ENCODE peak calls at places on chromosome 11, in nine cellular contexts. R, U, A, Z, J, G, P, D and C are unnamed samples.

GRCh38 chr11:37504066-37504611 is 906.1 kb upstream of the RAG2 start:
- DNase-seq in R (peak; percentile 78), U (no peak), A (no peak), Z (no peak), J (no peak), G (no peak), P (peak; percentile 82), D (no peak), C (no peak)

GRCh38 chr11:65871811-65872548 is 620 bp downstream of the EFEMP2 start:
- DNase-seq in R (peak; percentile 47), U (no peak), A (no peak), Z (no peak), J (no peak), G (peak; percentile 70), P (peak; percentile 61), D (peak; percentile 77), C (no peak)

GRCh38 chr11:100574894-100575769 is 112.0 kb upstream of the ARHGAP42 start:
- DNase-seq in R (peak; percentile 61), U (no peak), A (no peak), Z (no peak), J (no peak), G (no peak), P (peak; percentile 39), D (no peak), C (no peak)

GRCh38 chr11:48034926-48035876 is 54.8 kb downstream of the PTPRJ start:
- DNase-seq in R (peak; percentile 55), U (peak; percentile 37), A (no peak), Z (no peak), J (no peak), G (no peak), P (no peak), D (peak; percentile 87), C (no peak)

GRCh38 chr11:100918551-100919500 is 210.8 kb downstream of the PGR start:
- DNase-seq in R (peak; percentile 35), U (peak; percentile 18), A (no peak), Z (no peak), J (no peak), G (no peak), P (no peak), D (no peak), C (no peak)

GRCh38 chr11:77547863-77548551 is 41.7 kb upstream of the AQP11 start:
- DNase-seq in R (peak; percentile 82), U (peak; percentile 56), A (peak; percentile 51), Z (no peak), J (no peak), G (no peak), P (peak; percentile 89), D (no peak), C (peak; percentile 20)

GRCh38 chr11:103668859-103669258 is 367.6 kb upstream of the DDI1 start:
- DNase-seq in R (no peak), U (no peak), A (no peak), Z (no peak), J (no peak), G (no peak), P (no peak), D (no peak), C (no peak)

GRCh38 chr11:12249590-12250260 is 127.6 kb upstream of the PARVA start:
- DNase-seq in R (peak; percentile 33), U (peak; percentile 97), A (peak; percentile 47), Z (no peak), J (no peak), G (no peak), P (no peak), D (no peak), C (peak; percentile 38)

GRCh38 chr11:61844909-61845565 is 16.9 kb downstream of the FADS2 start:
- DNase-seq in R (no peak), U (no peak), A (no peak), Z (no peak), J (no peak), G (no peak), P (no peak), D (no peak), C (no peak)

GRCh38 chr11:31821235-31821764 is 10.2 kb upstream of the PAX6 start:
- DNase-seq in R (no peak), U (no peak), A (no peak), Z (no peak), J (no peak), G (no peak), P (no peak), D (no peak), C (no peak)

GRCh38 chr11:31821779-31822574 is 10.9 kb upstream of the PAX6 start:
- DNase-seq in R (no peak), U (no peak), A (no peak), Z (no peak), J (no peak), G (no peak), P (no peak), D (no peak), C (no peak)

GRCh38 chr11:31818874-31819331 is 7.8 kb upstream of the PAX6 start:
- DNase-seq in R (no peak), U (no peak), A (no peak), Z (no peak), J (no peak), G (peak; percentile 74), P (no peak), D (no peak), C (no peak)

GRCh38 chr11:31819533-31820437 is 8.7 kb upstream of the PAX6 start:
- DNase-seq in R (no peak), U (no peak), A (no peak), Z (no peak), J (no peak), G (peak; percentile 82), P (no peak), D (no peak), C (no peak)

GRCh38 chr11:31820438-31820818 is 9.3 kb upstream of the PAX6 start:
- DNase-seq in R (no peak), U (no peak), A (no peak), Z (no peak), J (no peak), G (no peak), P (no peak), D (no peak), C (no peak)
- H3K27me3 ChIP-seq in R (peaks cover 100% of the 10 kb centered on the region), U (peaks cover 61% of the 10 kb centered on the region), A (peaks cover 9% of the 10 kb centered on the region), Z (peaks cover 68% of the 10 kb centered on the region), J (peaks cover 100% of the 10 kb centered on the region), G (peaks cover 62% of the 10 kb centered on the region), P (peaks cover 95% of the 10 kb centered on the region), D (peaks cover 100% of the 10 kb centered on the region), C (peaks cover 14% of the 10 kb centered on the region)

GRCh38 chr11:30586251-30587144 is at the start of gene MPPED2:
- DNase-seq in R (no peak), U (peak; percentile 55), A (peak; percentile 48), Z (no peak), J (no peak), G (peak; percentile 88), P (no peak), D (peak; percentile 65), C (peak; percentile 27)
- H3K27me3 ChIP-seq in R (no peaks in the 10 kb centered on the region), U (no peaks in the 10 kb centered on the region), A (no peaks in the 10 kb centered on the region), Z (peaks cover 12% of the 10 kb centered on the region), J (peaks cover 6% of the 10 kb centered on the region), G (peaks cover 1% of the 10 kb centered on the region), P (peaks cover 40% of the 10 kb centered on the region), D (no peaks in the 10 kb centered on the region), C (no peaks in the 10 kb centered on the region)

GRCh38 chr11:72238040-72238450 is 5.9 kb downstream of the PHOX2A start:
- DNase-seq in R (peak; percentile 77), U (peak; percentile 61), A (peak; percentile 60), Z (no peak), J (no peak), G (peak; percentile 92), P (peak; percentile 64), D (no peak), C (peak; percentile 60)
- H3K27me3 ChIP-seq in R (peaks cover 39% of the 10 kb centered on the region), U (peaks cover 19% of the 10 kb centered on the region), A (no peaks in the 10 kb centered on the region), Z (peaks cover 22% of the 10 kb centered on the region), J (peaks cover 26% of the 10 kb centered on the region), G (peaks cover 36% of the 10 kb centered on the region), P (peaks cover 15% of the 10 kb centered on the region), D (peaks cover 25% of the 10 kb centered on the region), C (no peaks in the 10 kb centered on the region)

DNA sequence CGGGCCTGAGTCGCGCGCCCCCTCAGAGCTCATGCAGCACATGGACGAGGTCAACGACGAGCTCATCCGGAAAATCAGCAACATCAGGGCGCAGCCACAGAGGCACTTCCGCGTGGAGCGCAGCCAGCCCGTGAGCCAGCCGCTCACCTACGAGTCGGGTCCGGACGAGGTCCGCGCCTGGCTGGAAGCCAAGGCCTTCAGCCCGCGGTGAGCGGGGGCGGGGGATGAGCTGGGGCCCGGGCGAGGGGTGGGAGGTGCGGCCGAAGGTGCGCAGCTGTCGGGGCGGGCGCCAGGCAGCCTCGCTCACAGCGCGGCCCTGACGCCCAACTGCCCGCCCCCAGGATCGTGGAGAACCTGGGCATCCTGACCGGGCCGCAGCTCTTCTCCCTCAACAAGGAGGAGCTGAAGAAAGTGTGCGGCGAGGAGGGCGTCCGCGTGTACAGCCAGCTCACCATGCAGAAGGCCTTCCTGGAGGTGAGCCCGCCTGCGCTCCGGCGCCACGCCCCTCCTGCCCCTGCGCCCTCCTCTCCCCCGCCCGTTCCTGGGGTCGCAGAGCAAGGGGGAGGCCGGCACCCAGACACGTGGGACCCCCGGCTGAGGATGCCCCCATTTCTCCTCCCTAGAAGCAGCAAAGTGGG is 20.4 kb downstream of the EPS8L2 start:
- DNase-seq in R (peak; percentile 30), U (peak; percentile 90), A (peak; percentile 60), Z (no peak), J (no peak), G (peak; percentile 74), P (peak; percentile 22), D (peak; percentile 69), C (peak; percentile 63)
- H3K27me3 ChIP-seq in R (peaks cover 49% of the 10 kb centered on the region), U (peaks cover 2% of the 10 kb centered on the region), A (no peaks in the 10 kb centered on the region), Z (peaks cover 9% of the 10 kb centered on the region), J (peaks cover 80% of the 10 kb centered on the region), G (no peaks in the 10 kb centered on the region), P (no peaks in the 10 kb centered on the region), D (peaks cover 59% of the 10 kb centered on the region), C (no peaks in the 10 kb centered on the region)

DNA sequence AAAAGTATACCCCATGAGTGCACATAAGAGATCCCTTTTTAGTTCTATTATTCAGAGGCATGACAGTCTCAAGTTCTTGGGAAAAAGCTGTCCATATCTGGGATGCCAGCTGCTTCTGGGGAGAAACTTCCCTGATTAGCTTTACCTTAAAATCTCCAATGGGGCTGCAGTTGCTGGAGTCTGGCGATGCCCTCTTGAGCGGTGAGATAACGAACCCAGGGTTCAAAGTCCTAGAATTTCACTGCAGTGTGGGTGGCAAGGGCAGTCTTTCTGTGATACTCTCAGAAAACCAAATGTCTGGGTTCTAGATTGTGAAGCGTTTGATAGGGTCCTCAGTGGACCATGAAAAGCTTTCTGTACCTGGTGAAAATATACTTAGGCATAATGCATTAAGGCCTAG is 7.4 kb upstream of the PRR33 start:
- DNase-seq in R (no peak), U (no peak), A (no peak), Z (no peak), J (no peak), G (no peak), P (no peak), D (no peak), C (no peak)
- H3K27me3 ChIP-seq in R (no peaks in the 10 kb centered on the region), U (no peaks in the 10 kb centered on the region), A (no peaks in the 10 kb centered on the region), Z (no peaks in the 10 kb centered on the region), J (no peaks in the 10 kb centered on the region), G (no peaks in the 10 kb centered on the region), P (peaks cover 14% of the 10 kb centered on the region), D (peaks cover 11% of the 10 kb centered on the region), C (no peaks in the 10 kb centered on the region)